ENCODE peak calls at places on chromosome 1, in nine cellular contexts. W is H1, B is transverse colon, V is GM12878, U is spleen, I is upper lobe of left lung, F is endothelial cell of umbilical vein, Q is esophagus muscularis mucosa, N is HepG2. P is an unnamed sample.
A peak's percentile ranks its signal among the peaks of the same experiment; 100 is the strongest.

GRCh38 chr1:178364782-178365181 is 132.0 kb downstream of the CLEC20A start:
- DNase-seq in W (no peak), B (no peak), V (no peak), U (no peak), I (no peak), F (no peak), Q (no peak), N (no peak), P (no peak)

GRCh38 chr1:112344754-112345423 is 51.1 kb upstream of the CTTNBP2NL start:
- DNase-seq in W (no peak), B (no peak), V (no peak), U (peak; percentile 34), I (no peak), F (no peak), Q (no peak), N (no peak), P (no peak)

GRCh38 chr1:90879281-90879680 is 142.6 kb downstream of the ZNF644 start:
- DNase-seq in W (no peak), B (no peak), V (no peak), U (no peak), I (no peak), F (no peak), Q (no peak), N (no peak), P (no peak)

GRCh38 chr1:151970128-151970527 is 23.5 kb downstream of the S100A10 start:
- DNase-seq in W (no peak), B (no peak), V (no peak), U (no peak), I (no peak), F (no peak), Q (no peak), N (no peak), P (no peak)

GRCh38 chr1:65256860-65257719 is 52.3 kb upstream of the DNAJC6 start:
- DNase-seq in W (no peak), B (no peak), V (no peak), U (no peak), I (no peak), F (no peak), Q (peak; percentile 24), N (no peak), P (no peak)

GRCh38 chr1:178513278-178513983 is 522 bp downstream of the TEX35 start:
- DNase-seq in W (no peak), B (peak; percentile 38), V (no peak), U (peak; percentile 53), I (no peak), F (no peak), Q (no peak), N (no peak), P (no peak)

GRCh38 chr1:59673575-59674467 is 140.9 kb upstream of the HOOK1 start:
- DNase-seq in W (no peak), B (peak; percentile 42), V (no peak), U (peak; percentile 76), I (peak; percentile 36), F (peak; percentile 6), Q (peak; percentile 91), N (no peak), P (peak; percentile 96)

GRCh38 chr1:55560246-55560645 is 345.1 kb upstream of the USP24 start:
- DNase-seq in W (no peak), B (no peak), V (no peak), U (no peak), I (no peak), F (no peak), Q (no peak), N (no peak), P (no peak)

GRCh38 chr1:216804107-216804506 is 80.9 kb upstream of the ESRRG start:
- DNase-seq in W (no peak), B (no peak), V (no peak), U (no peak), I (no peak), F (no peak), Q (no peak), N (no peak), P (no peak)

GRCh38 chr1:78043436-78043835 is 2.3 kb upstream of the GIPC2 start:
- DNase-seq in W (no peak), B (no peak), V (no peak), U (no peak), I (no peak), F (no peak), Q (no peak), N (no peak), P (no peak)

GRCh38 chr1:78045850-78046778 is at the start of gene GIPC2:
- DNase-seq in W (peak; percentile 76), B (peak; percentile 64), V (no peak), U (peak; percentile 80), I (peak; percentile 89), F (peak; percentile 59), Q (no peak), N (peak; percentile 31), P (no peak)

GRCh38 chr1:78045600-78045849 is 241 bp upstream of the GIPC2 start:
- DNase-seq in W (peak; percentile 52), B (no peak), V (no peak), U (no peak), I (no peak), F (no peak), Q (no peak), N (no peak), P (no peak)

GRCh38 chr1:78047131-78047530 is 1.4 kb downstream of the GIPC2 start:
- DNase-seq in W (no peak), B (no peak), V (no peak), U (no peak), I (no peak), F (peak; percentile 77), Q (no peak), N (no peak), P (no peak)

GRCh38 chr1:78044796-78045599 is 768 bp upstream of the GIPC2 start:
- DNase-seq in W (no peak), B (peak; percentile 22), V (no peak), U (no peak), I (no peak), F (peak; percentile 66), Q (no peak), N (no peak), P (no peak)
- TF ChIP-seq POLR2A in W (no peak), B (no peak), V (no peak), U (no peak), I (no peak), F (no peak), Q (no peak), N (no peak), P (no peak)

DNA sequence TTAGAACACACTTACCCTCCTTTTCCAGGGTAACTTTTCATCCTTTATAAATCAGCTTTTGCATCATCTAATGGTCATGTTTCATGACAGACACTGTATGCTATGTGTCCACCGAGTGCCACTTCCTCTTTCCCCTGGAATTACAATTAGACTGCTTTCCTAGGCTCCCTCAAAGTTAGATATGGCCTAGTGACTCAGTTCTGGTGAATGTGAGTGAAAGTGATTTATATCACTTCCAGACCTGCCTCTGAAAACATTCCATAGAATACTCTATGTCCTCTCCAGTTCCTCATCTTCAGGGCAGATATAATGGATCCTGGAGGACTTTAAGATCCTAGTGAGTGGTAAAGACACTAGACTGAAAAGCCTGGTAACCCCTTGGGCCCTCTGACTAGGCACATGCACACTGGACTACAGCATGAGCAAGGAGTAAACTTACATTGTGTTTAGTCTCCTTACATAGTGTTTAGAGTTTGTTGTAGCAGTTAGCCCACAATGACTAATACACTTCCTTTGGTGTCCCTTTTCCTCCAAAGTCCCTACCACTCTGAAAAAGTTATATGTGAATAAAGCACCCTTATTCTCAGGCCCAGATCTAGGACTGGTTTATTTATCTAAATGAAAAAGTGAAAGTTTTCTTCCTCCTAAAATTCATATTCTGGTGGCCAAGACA is 59.3 kb downstream of the GPR88 start:
- DNase-seq in W (no peak), B (no peak), V (no peak), U (no peak), I (no peak), F (peak; percentile 95), Q (no peak), N (no peak), P (no peak)
- TF ChIP-seq POLR2AphosphoS5 in W (no peak), B (no peak), V (no peak), U (no peak), I (no peak), F (no peak), Q (no peak), N (no peak), P (no peak)

GRCh38 chr1:44409019-44409602 is 4.1 kb downstream of the RNF220 start:
- DNase-seq in W (no peak), B (no peak), V (no peak), U (no peak), I (no peak), F (no peak), Q (no peak), N (no peak), P (no peak)

GRCh38 chr1:44411861-44412260 is 6.8 kb downstream of the RNF220 start:
- DNase-seq in W (no peak), B (no peak), V (no peak), U (no peak), I (no peak), F (no peak), Q (no peak), N (no peak), P (no peak)

GRCh38 chr1:44409741-44410140 is 4.7 kb downstream of the RNF220 start:
- DNase-seq in W (no peak), B (no peak), V (no peak), U (no peak), I (no peak), F (no peak), Q (no peak), N (no peak), P (no peak)

GRCh38 chr1:44413740-44414139 is 8.7 kb downstream of the RNF220 start:
- DNase-seq in W (no peak), B (no peak), V (no peak), U (no peak), I (no peak), F (no peak), Q (no peak), N (no peak), P (no peak)

DNA sequence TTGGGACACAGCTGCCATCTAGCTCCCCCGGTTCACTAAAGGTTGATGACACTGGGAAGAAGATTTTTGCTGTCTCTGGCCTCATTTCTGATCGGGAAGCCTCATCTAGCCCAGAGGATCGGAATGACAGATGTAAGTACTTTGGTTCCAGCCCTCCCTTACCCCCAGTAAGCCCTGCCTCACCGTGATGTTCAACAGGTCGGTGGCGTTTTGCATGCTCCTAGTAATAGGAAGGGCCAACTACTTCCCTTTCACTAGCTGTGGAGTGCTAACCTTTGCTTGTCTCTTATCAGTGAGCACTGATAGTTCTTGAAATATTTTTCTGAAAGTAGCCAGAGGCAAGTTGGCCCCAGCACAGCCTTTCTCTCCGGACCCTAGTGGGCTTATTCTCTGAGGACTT is 7.5 kb downstream of the RNF220 start:
- DNase-seq in W (no peak), B (no peak), V (no peak), U (no peak), I (no peak), F (no peak), Q (no peak), N (no peak), P (no peak)
- H3K27me3 ChIP-seq in W (peaks cover 37% of the 10 kb centered on the region), B (peaks cover 100% of the 10 kb centered on the region), V (peaks cover 47% of the 10 kb centered on the region), U (peaks cover 99% of the 10 kb centered on the region), I (peaks cover 29% of the 10 kb centered on the region), F (peaks cover 97% of the 10 kb centered on the region), Q (peaks cover 10% of the 10 kb centered on the region), N (peaks cover 23% of the 10 kb centered on the region), P (peaks cover 99% of the 10 kb centered on the region)

DNA sequence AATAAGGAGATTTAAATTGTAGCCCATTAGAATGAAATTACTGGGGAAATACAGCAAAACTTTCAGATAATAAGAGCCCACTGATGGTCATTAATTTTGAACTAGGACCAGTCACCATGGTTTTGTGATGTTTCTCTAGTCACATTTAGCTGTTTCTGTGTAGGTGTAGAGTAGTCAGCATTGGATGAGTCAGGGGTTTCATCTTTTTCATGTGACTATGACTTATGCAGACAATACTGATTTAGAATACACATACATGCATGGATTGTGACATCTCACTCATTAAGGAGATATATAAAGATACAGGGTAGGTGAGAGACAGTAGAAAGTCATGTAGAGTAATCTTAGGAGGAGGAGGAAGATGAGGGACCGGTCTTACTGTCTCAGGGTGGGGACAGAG is 1192.7 kb downstream of the KCNT2 start:
- DNase-seq in W (no peak), B (no peak), V (no peak), U (no peak), I (no peak), F (no peak), Q (no peak), N (no peak), P (no peak)
- TF ChIP-seq POLR2A in W (no peak), B (no peak), V (no peak), U (no peak), I (no peak), F (no peak), Q (no peak), N (no peak), P (no peak)